ENCODE peak calls at places on chromosomes 3 and 15, in ten cellular contexts. X, H, V, A, E, J, C, G, W and P are unnamed samples.
A peak's percentile ranks its signal among the peaks of the same experiment; 100 is the strongest.

GRCh38 chr15:26311710-26312236 is 448.6 kb upstream of the ATP10A start:
- DNase-seq in X (no peak), H (no peak), V (no peak), A (no peak), E (no peak), J (no peak), C (no peak), G (no peak), W (no peak), P (no peak)

GRCh38 chr3:133874761-133875438 is 20.8 kb downstream of the RAB6B start:
- DNase-seq in X (no peak), H (no peak), V (no peak), A (no peak), E (no peak), J (no peak), C (no peak), G (no peak), W (no peak), P (no peak)

GRCh38 chr3:52098108-52098507 is 41.7 kb upstream of the DUSP7 start:
- DNase-seq in X (no peak), H (no peak), V (no peak), A (no peak), E (no peak), J (no peak), C (no peak), G (no peak), W (no peak), P (no peak)

GRCh38 chr15:70348581-70349344 is 251.0 kb upstream of the TLE3 start:
- DNase-seq in X (no peak), H (no peak), V (no peak), A (no peak), E (no peak), J (no peak), C (no peak), G (peak; percentile 31), W (no peak), P (peak; percentile 5)

GRCh38 chr3:15858547-15859506 is 61.0 kb upstream of the ANKRD28 start:
- DNase-seq in X (no peak), H (peak; percentile 59), V (peak; percentile 59), A (peak; percentile 41), E (peak; percentile 50), J (no peak), C (peak; percentile 79), G (peak; percentile 24), W (peak; percentile 88), P (no peak)

GRCh38 chr15:62524848-62525247 is 359.8 kb upstream of the C2CD4B start:
- DNase-seq in X (no peak), H (no peak), V (no peak), A (no peak), E (no peak), J (no peak), C (no peak), G (no peak), W (no peak), P (no peak)

GRCh38 chr15:87710406-87710805 is 546.1 kb downstream of the NTRK3 start:
- DNase-seq in X (peak; percentile 10), H (peak; percentile 55), V (no peak), A (no peak), E (no peak), J (no peak), C (no peak), G (peak; percentile 12), W (no peak), P (no peak)

GRCh38 chr3:186308549-186308948 is 53.5 kb downstream of the DGKG start:
- DNase-seq in X (no peak), H (no peak), V (no peak), A (no peak), E (no peak), J (no peak), C (no peak), G (no peak), W (no peak), P (no peak)

GRCh38 chr3:185677146-185677829 is 91.2 kb downstream of the SENP2 start:
- DNase-seq in X (peak; percentile 83), H (no peak), V (no peak), A (peak; percentile 56), E (no peak), J (no peak), C (no peak), G (no peak), W (no peak), P (peak; percentile 77)

GRCh38 chr3:76500746-76501275 is 539.1 kb upstream of the ROBO2 start:
- DNase-seq in X (peak; percentile 5), H (no peak), V (no peak), A (no peak), E (no peak), J (no peak), C (no peak), G (no peak), W (no peak), P (no peak)

GRCh38 chr15:60471314-60471713 is 7.6 kb downstream of the ICE2 start:
- DNase-seq in X (no peak), H (no peak), V (no peak), A (no peak), E (no peak), J (no peak), C (no peak), G (no peak), W (no peak), P (no peak)

GRCh38 chr3:184567924-184568590 is 6.5 kb downstream of the EPHB3 start:
- DNase-seq in X (no peak), H (no peak), V (no peak), A (no peak), E (no peak), J (no peak), C (no peak), G (no peak), W (no peak), P (no peak)

GRCh38 chr3:49461443-49462171 is 8.5 kb upstream of the DAG1 start:
- DNase-seq in X (no peak), H (no peak), V (no peak), A (no peak), E (no peak), J (no peak), C (no peak), G (no peak), W (no peak), P (no peak)